ENCODE peak calls at places on chromosomes 2 and 18, in ten cellular contexts. Q, T, N, D, Y, M, L, A, W and U are unnamed samples.

GRCh38 chr2:70399046-70399445 is 97.2 kb upstream of the FAM136A start:
- DNase-seq in N (no peak), A (no peak), D (no peak), W (no peak), L (no peak), M (no peak), Q (no peak), T (no peak), Y (no peak), U (no peak)

GRCh38 chr2:120438301-120439066 is 92.5 kb downstream of the INHBB start:
- DNase-seq in Y (peak; percentile 10), Q (no peak), D (no peak), M (no peak), T (peak; percentile 34), N (no peak), A (peak; percentile 55), L (no peak), W (no peak), U (no peak)

GRCh38 chr2:46387886-46388515 is 90.8 kb downstream of the EPAS1 start:
- DNase-seq in T (no peak), Q (no peak), W (no peak), L (no peak), M (no peak), N (no peak), D (no peak), Y (no peak), A (no peak), U (no peak)

GRCh38 chr2:120661551-120661950 is 74.1 kb upstream of the GLI2 start:
- DNase-seq in L (no peak), Q (peak; percentile 75), W (peak; percentile 77), Y (peak; percentile 68), M (no peak), D (peak; percentile 76), A (no peak), T (peak; percentile 66), N (peak; percentile 61), U (no peak)

GRCh38 chr2:107747964-107748583 is 78.6 kb upstream of the RGPD4 start:
- DNase-seq in D (no peak), N (no peak), T (no peak), M (no peak), W (no peak), L (no peak), Y (no peak), Q (no peak), A (no peak), U (no peak)

GRCh38 chr2:113896791-113897190 is 6.9 kb downstream of the ACTR3 start:
- DNase-seq in W (no peak), L (peak; percentile 19), Q (no peak), N (no peak), Y (no peak), A (no peak), T (no peak), D (no peak), M (no peak), U (no peak)

GRCh38 chr2:207549145-207549544 is 19.4 kb downstream of the CREB1 start:
- DNase-seq in T (no peak), N (no peak), D (no peak), L (no peak), W (no peak), M (no peak), Y (no peak), Q (no peak), A (no peak), U (no peak)

GRCh38 chr2:165237056-165237455 is 2.2 kb upstream of the SCN2A start:
- DNase-seq in M (no peak), Y (no peak), T (no peak), L (no peak), Q (no peak), A (no peak), W (no peak), N (no peak), D (no peak), U (no peak)

GRCh38 chr18:59650266-59650820 is 46.9 kb downstream of the CCBE1 start:
- DNase-seq in T (no peak), Q (peak; percentile 18), W (no peak), Y (no peak), N (no peak), M (no peak), A (no peak), D (no peak), L (peak; percentile 39), U (no peak)

GRCh38 chr2:33441235-33441810 is 35.1 kb upstream of the RASGRP3 start:
- DNase-seq in L (peak; percentile 78), W (peak; percentile 37), T (peak; percentile 71), D (no peak), M (no peak), Y (peak; percentile 46), N (peak; percentile 23), Q (no peak), A (no peak), U (no peak)

GRCh38 chr2:99488587-99488998 is 1.2 kb downstream of the REV1 start:
- DNase-seq in T (no peak), W (no peak), L (peak; percentile 39), Q (no peak), D (no peak), N (no peak), M (no peak), A (no peak), Y (no peak), U (no peak)

GRCh38 chr18:75199327-75199726 is 9.6 kb downstream of the PTGR3 start:
- DNase-seq in T (no peak), W (no peak), D (no peak), M (no peak), A (no peak), Y (no peak), Q (no peak), L (peak; percentile 13), N (no peak), U (no peak)
- H3K9me3 ChIP-seq in T (no peaks in the 10 kb centered on the region), W (no peaks in the 10 kb centered on the region), D (no peaks in the 10 kb centered on the region), M (no peaks in the 10 kb centered on the region), A (no peaks in the 10 kb centered on the region), Y (no peaks in the 10 kb centered on the region), Q (no peaks in the 10 kb centered on the region), L (no peaks in the 10 kb centered on the region), N (no peaks in the 10 kb centered on the region), U (no peaks in the 10 kb centered on the region)

GRCh38 chr2:241882090-241882625 is 12.6 kb downstream of the RTP5 start:
- DNase-seq in N (peak; percentile 67), Y (peak; percentile 61), Q (peak; percentile 72), W (peak; percentile 59), M (no peak), D (peak; percentile 46), L (no peak), T (peak; percentile 91), A (no peak), U (no peak)
- TF ChIP-seq CTCF in N (no peak), Y (no peak), Q (peak; percentile 33), W (no peak), M (no peak), D (no peak), L (no peak), T (no peak), A (no peak), U (peak; percentile 28)

GRCh38 chr2:44941551-44942234 is at the start of gene SIX3:
- DNase-seq in T (no peak), D (no peak), N (no peak), A (no peak), Q (no peak), W (no peak), L (no peak), M (no peak), Y (no peak), U (no peak)

GRCh38 chr2:44942304-44943030 is 965 bp downstream of the SIX3 start:
- DNase-seq in N (no peak), Y (no peak), Q (no peak), T (no peak), D (no peak), L (no peak), W (no peak), A (no peak), M (no peak), U (no peak)

GRCh38 chr2:44940053-44940494 is 1.4 kb upstream of the SIX3 start:
- DNase-seq in D (no peak), T (no peak), M (no peak), W (no peak), A (no peak), Y (no peak), L (no peak), Q (no peak), N (no peak), U (no peak)

GRCh38 chr2:44939074-44940052 is 2.1 kb upstream of the SIX3 start:
- DNase-seq in L (no peak), A (no peak), Q (no peak), T (no peak), N (no peak), Y (no peak), W (no peak), M (no peak), D (no peak), U (no peak)

DNA sequence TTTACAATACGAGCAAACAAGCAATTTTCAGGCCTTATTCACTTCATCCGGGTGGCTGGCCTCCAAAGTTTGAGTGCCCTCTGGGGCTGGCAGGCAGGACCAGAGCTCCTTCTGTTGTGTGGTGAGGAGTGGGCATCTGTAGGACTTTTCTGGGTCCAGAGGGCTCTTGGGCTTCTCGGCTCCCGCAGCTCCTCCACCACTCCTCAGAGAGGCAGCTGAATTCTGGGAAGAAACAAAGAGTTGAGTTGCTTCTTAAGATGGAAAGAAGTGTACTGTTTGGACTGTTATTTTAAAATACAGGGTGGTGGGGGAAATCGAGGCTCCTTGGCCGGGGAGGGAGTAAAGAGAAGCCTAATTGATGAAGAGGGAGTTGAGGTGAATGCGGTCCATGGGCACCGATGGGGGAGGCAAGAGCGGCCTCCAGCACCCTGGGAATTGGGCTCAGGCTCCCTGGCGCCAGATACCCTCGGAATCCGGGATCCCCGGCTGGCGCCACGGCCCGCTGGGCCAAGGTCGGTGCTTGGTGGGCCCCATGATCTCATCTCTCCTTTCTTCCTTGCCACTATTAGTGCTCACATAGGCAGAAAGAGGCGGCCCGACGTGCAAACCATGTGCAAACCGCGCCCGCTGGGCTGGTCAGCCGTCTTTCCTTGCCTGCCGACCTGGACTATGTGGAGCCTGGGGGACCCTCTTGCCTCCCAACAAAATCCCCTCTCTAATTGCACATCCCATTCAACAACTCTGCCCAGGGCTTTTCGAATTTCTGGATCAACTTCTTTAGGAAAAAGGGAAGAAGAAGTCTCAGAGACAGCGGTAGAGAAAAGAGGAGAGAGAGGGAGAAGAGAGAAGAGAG is 664 bp upstream of the SIX3 start:
- DNase-seq in L (no peak), T (no peak), N (no peak), Q (no peak), M (no peak), W (no peak), Y (no peak), A (no peak), D (no peak), U (no peak)
- H3K27me3 ChIP-seq in L (peaks cover 98% of the 10 kb centered on the region), T (peaks cover 85% of the 10 kb centered on the region), N (no peaks in the 10 kb centered on the region), Q (peaks cover 55% of the 10 kb centered on the region), M (peaks cover 30% of the 10 kb centered on the region), W (peaks cover 100% of the 10 kb centered on the region), Y (peaks cover 87% of the 10 kb centered on the region), A (peaks cover 100% of the 10 kb centered on the region), D (peaks cover 100% of the 10 kb centered on the region), U (peaks cover 91% of the 10 kb centered on the region)

DNA sequence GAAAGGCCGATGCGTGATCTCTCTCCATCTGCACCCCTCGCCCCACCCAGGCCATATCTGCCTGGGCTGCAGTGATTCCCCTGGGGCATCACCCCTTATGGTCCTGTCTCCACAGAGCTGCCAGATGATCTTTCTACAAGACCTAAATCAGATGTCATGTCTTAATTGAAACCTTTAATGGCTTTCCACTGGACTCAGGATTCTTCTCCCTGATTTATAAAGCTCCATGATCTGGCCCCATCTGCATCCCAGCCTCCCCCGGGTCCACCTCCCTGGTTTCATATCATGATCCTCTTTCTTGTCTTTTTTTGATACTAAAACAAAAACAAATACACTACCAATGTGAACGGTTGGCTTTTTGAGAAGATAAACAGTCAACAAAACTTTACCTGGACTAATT is 132.4 kb upstream of the SNTG2 start:
- DNase-seq in N (no peak), A (no peak), Y (no peak), M (no peak), Q (no peak), L (no peak), W (no peak), D (no peak), T (no peak), U (no peak)
- H3K9me3 ChIP-seq in N (no peaks in the 10 kb centered on the region), A (no peaks in the 10 kb centered on the region), Y (no peaks in the 10 kb centered on the region), M (no peaks in the 10 kb centered on the region), Q (no peaks in the 10 kb centered on the region), L (peaks cover 57% of the 10 kb centered on the region), W (no peaks in the 10 kb centered on the region), D (no peaks in the 10 kb centered on the region), T (no peaks in the 10 kb centered on the region), U (no peaks in the 10 kb centered on the region)